ENCODE peak calls at places on chromosomes 12 and 14, in seven cellular contexts. B is fibroblast of lung, F is stomach, G is D341Med, H is cardiac fibroblast, N is GM04504, R is SW 1271. E is an unnamed sample.

GRCh38 chr12:127810026-127810425 is 456.9 kb upstream of the TMEM132C start:
- DNase-seq in B (peak), F (no peak), G (no peak), H (peak), N (peak), R (no peak), E (no peak)

GRCh38 chr12:1083888-1084262 is 92.9 kb downstream of the ERC1 start:
- DNase-seq in B (peak), F (no peak), G (no peak), H (peak), N (peak), R (no peak), E (peak)

GRCh38 chr14:61126083-61126962 is 145.3 kb downstream of the SLC38A6 start:
- DNase-seq in B (peak), F (no peak), G (no peak), H (peak), N (no peak), R (no peak), E (no peak)

GRCh38 chr12:109115758-109116610 is at the start of gene ACACB:
- DNase-seq in B (peak), F (peak), G (no peak), H (no peak), N (no peak), R (no peak), E (peak)

GRCh38 chr12:91858186-91858585 is 287.5 kb downstream of the BTG1 start:
- DNase-seq in B (no peak), F (no peak), G (no peak), H (no peak), N (no peak), R (no peak), E (no peak)

GRCh38 chr14:32259368-32260013 is 56.4 kb upstream of the RNU6-8 start:
- DNase-seq in B (peak), F (no peak), G (no peak), H (peak), N (peak), R (no peak), E (peak)

GRCh38 chr14:65788876-65789859 is 376.6 kb downstream of the FUT8 start:
- DNase-seq in B (no peak), F (no peak), G (no peak), H (no peak), N (no peak), R (no peak), E (no peak)

GRCh38 chr14:101457177-101457935 is 103.9 kb upstream of the DIO3 start:
- DNase-seq in B (no peak), F (no peak), G (no peak), H (no peak), N (no peak), R (no peak), E (no peak)

GRCh38 chr12:18294889-18295288 is 33.6 kb downstream of the PIK3C2G start:
- DNase-seq in B (no peak), F (no peak), G (no peak), H (no peak), N (no peak), R (no peak), E (no peak)

GRCh38 chr12:100987552-100988277 is 193.1 kb downstream of the ANO4 start:
- DNase-seq in B (peak), F (no peak), G (no peak), H (peak), N (peak), R (no peak), E (peak)

GRCh38 chr14:39109893-39110715 is 4.0 kb upstream of the GEMIN2 start:
- DNase-seq in B (no peak), F (no peak), G (no peak), H (no peak), N (no peak), R (no peak), E (no peak)

GRCh38 chr12:85920324-85920947 is 46.3 kb downstream of the NTS start:
- DNase-seq in B (peak), F (no peak), G (no peak), H (peak), N (peak), R (no peak), E (peak)

GRCh38 chr14:53542692-53543091 is 389.6 kb upstream of the DDHD1 start:
- DNase-seq in B (peak), F (no peak), G (no peak), H (peak), N (no peak), R (no peak), E (no peak)

GRCh38 chr12:72313757-72314270 is 41.6 kb downstream of the TRHDE start:
- DNase-seq in B (peak), F (no peak), G (no peak), H (no peak), N (no peak), R (no peak), E (no peak)

GRCh38 chr14:94051115-94051514 is 25.0 kb downstream of the OTUB2 start:
- DNase-seq in B (peak), F (peak), G (peak), H (peak), N (no peak), R (no peak), E (no peak)

GRCh38 chr12:29521951-29522350 is 24.5 kb upstream of the OVCH1 start:
- DNase-seq in B (no peak), F (no peak), G (no peak), H (peak), N (no peak), R (no peak), E (no peak)

GRCh38 chr12:20040194-20040593 is 328.1 kb upstream of the PDE3A start:
- DNase-seq in B (no peak), F (no peak), G (no peak), H (no peak), N (no peak), R (no peak), E (no peak)

GRCh38 chr14:77183896-77184295 is 2.3 kb downstream of the TMEM63C start:
- DNase-seq in B (no peak), F (no peak), G (no peak), H (no peak), N (no peak), R (no peak), E (no peak)

GRCh38 chr12:9992296-9992695 is 6.6 kb downstream of the CLEC1B start:
- DNase-seq in B (no peak), F (no peak), G (no peak), H (no peak), N (no peak), R (no peak), E (no peak)

GRCh38 chr14:104095426-104096310 is 10.2 kb downstream of the ASPG start:
- DNase-seq in B (no peak), F (no peak), G (no peak), H (no peak), N (no peak), R (no peak), E (no peak)

GRCh38 chr14:78902010-78902623 is 731.9 kb downstream of the NRXN3 start:
- DNase-seq in B (peak), F (peak), G (peak), H (peak), N (peak), R (no peak), E (peak)

GRCh38 chr12:117882181-117882580 is 86.6 kb downstream of the KSR2 start:
- DNase-seq in B (no peak), F (no peak), G (no peak), H (no peak), N (no peak), R (no peak), E (no peak)

GRCh38 chr14:28763914-28764848 is 2.4 kb upstream of the FOXG1 start:
- DNase-seq in B (no peak), F (no peak), G (no peak), H (no peak), N (no peak), R (no peak), E (no peak)

GRCh38 chr12:50073206-50073605 is 11.9 kb upstream of the SMARCD1 start:
- DNase-seq in B (no peak), F (no peak), G (no peak), H (no peak), N (no peak), R (no peak), E (no peak)

E was measured in KBM-7.